ENCODE peak calls at places on chromosome 20, in six cellular contexts. A, B, Y, Q, H and K are unnamed samples.

GRCh38 chr20:61120595-61121515 is 131.2 kb upstream of the CDH4 start:
- DNase-seq in H (peak; percentile 35), A (peak; percentile 79), B (no peak), Q (peak; percentile 64), Y (peak; percentile 81), K (peak; percentile 30)

GRCh38 chr20:31817461-31817860 is 1.7 kb upstream of the MYLK2 start:
- DNase-seq in Y (no peak), H (no peak), Q (no peak), B (no peak), A (no peak), K (no peak)

GRCh38 chr20:33372993-33373441 is 28.3 kb downstream of the CDK5RAP1 start:
- DNase-seq in Q (no peak), Y (no peak), B (no peak), H (no peak), A (peak; percentile 7), K (no peak)

GRCh38 chr20:62308102-62308822 is 5.5 kb downstream of the ADRM1 start:
- DNase-seq in H (no peak), B (no peak), Q (no peak), Y (no peak), A (no peak), K (no peak)

GRCh38 chr20:43853174-43853803 is 61.4 kb upstream of the TOX2 start:
- DNase-seq in Q (no peak), B (no peak), Y (no peak), H (peak; percentile 42), A (peak; percentile 68), K (no peak)

GRCh38 chr20:43541214-43541613 is 17.6 kb upstream of the SGK2 start:
- DNase-seq in Y (no peak), A (peak; percentile 74), Q (no peak), B (no peak), H (peak; percentile 95), K (no peak)

GRCh38 chr20:18388860-18389259 is 78.0 kb downstream of the DZANK1 start:
- DNase-seq in Q (no peak), Y (no peak), A (peak; percentile 53), B (no peak), H (peak; percentile 45), K (no peak)

GRCh38 chr20:43178079-43178478 is 11.6 kb downstream of the PTPRT start:
- DNase-seq in H (no peak), Y (no peak), B (no peak), Q (no peak), A (no peak), K (no peak)

GRCh38 chr20:33299111-33299603 is 16.1 kb downstream of the BPIFB1 start:
- DNase-seq in H (peak; percentile 81), Y (peak; percentile 88), B (peak; percentile 87), Q (peak; percentile 86), A (peak; percentile 63), K (peak; percentile 60)

GRCh38 chr20:50138479-50139393 is 14.8 kb downstream of the PEDS1 start:
- DNase-seq in A (no peak), H (no peak), Y (no peak), Q (peak; percentile 41), B (no peak), K (no peak)

GRCh38 chr20:5531318-5532081 is 214.7 kb upstream of the PROKR2 start:
- DNase-seq in Q (no peak), Y (no peak), A (peak; percentile 84), B (no peak), H (peak; percentile 40), K (no peak)

GRCh38 chr20:63682384-63683139 is 13.9 kb upstream of the TNFRSF6B start:
- DNase-seq in B (no peak), H (peak; percentile 100), Y (no peak), A (peak; percentile 98), Q (no peak), K (no peak)

GRCh38 chr20:2619961-2620595 is 32.4 kb upstream of the NOP56 start:
- DNase-seq in Y (no peak), H (peak; percentile 48), B (no peak), A (peak; percentile 19), Q (no peak), K (no peak)

GRCh38 chr20:1932971-1933370 is 37.8 kb downstream of the SIRPA start:
- DNase-seq in H (no peak), B (peak; percentile 64), Q (no peak), A (no peak), Y (no peak), K (no peak)

GRCh38 chr20:63130654-63131577 is 85.0 kb downstream of the YTHDF1 start:
- DNase-seq in Q (no peak), B (no peak), A (no peak), H (no peak), Y (no peak), K (no peak)

GRCh38 chr20:43789593-43789992 is 62.8 kb upstream of the GTSF1L start:
- DNase-seq in B (no peak), H (no peak), A (no peak), Y (no peak), Q (no peak), K (no peak)

GRCh38 chr20:57205625-57206219 is 60.7 kb downstream of the BMP7 start:
- DNase-seq in Y (no peak), A (peak; percentile 97), B (no peak), H (peak; percentile 95), Q (no peak), K (no peak)

GRCh38 chr20:1809121-1809520 is 86.1 kb upstream of the SIRPA start:
- DNase-seq in H (peak; percentile 94), B (no peak), Y (no peak), Q (no peak), A (peak; percentile 92), K (no peak)

GRCh38 chr20:31968299-31969126 is 562 bp downstream of the XKR7 start:
- DNase-seq in A (peak; percentile 74), B (peak; percentile 81), Y (peak; percentile 96), Q (peak; percentile 97), H (peak; percentile 61), K (peak; percentile 74)

GRCh38 chr20:50248104-50248631 is 57.5 kb downstream of the CEBPB start:
- DNase-seq in A (peak; percentile 86), Y (no peak), B (no peak), Q (no peak), H (no peak), K (no peak)

GRCh38 chr20:57289401-57290177 is 23.1 kb upstream of the BMP7 start:
- DNase-seq in Q (no peak), B (no peak), Y (peak; percentile 44), A (no peak), H (no peak), K (no peak)

GRCh38 chr20:17569616-17570346 is at the start of gene DSTN:
- DNase-seq in A (peak; percentile 98), B (peak; percentile 94), H (peak; percentile 98), Y (peak; percentile 98), Q (peak; percentile 97), K (peak; percentile 91)

GRCh38 chr20:17938889-17939619 is 29.5 kb downstream of the SNX5 start:
- DNase-seq in B (peak; percentile 80), H (peak; percentile 64), Y (peak; percentile 92), A (peak; percentile 84), Q (peak; percentile 93), K (peak; percentile 75)

GRCh38 chr20:38119446-38119845 is 45.6 kb downstream of the TGM2 start:
- DNase-seq in Y (no peak), Q (no peak), B (no peak), A (peak; percentile 50), H (no peak), K (no peak)

GRCh38 chr20:33282991-33283555 is at the start of gene BPIFB1:
- DNase-seq in Y (no peak), A (no peak), H (peak; percentile 49), Q (no peak), B (no peak), K (no peak)

GRCh38 chr20:58482416-58482815 is 32.8 kb downstream of the APCDD1L start:
- DNase-seq in Q (no peak), H (no peak), Y (no peak), B (no peak), A (peak; percentile 19), K (no peak)

GRCh38 chr20:34495307-34495706 is 20.9 kb upstream of the DYNLRB1 start:
- DNase-seq in H (no peak), Q (no peak), A (no peak), Y (no peak), B (no peak), K (no peak)
- TF ChIP-seq EZH2phosphoT487 in H (no peak), Q (no peak), A (no peak), Y (no peak), B (no peak), K (no peak)

DNA sequence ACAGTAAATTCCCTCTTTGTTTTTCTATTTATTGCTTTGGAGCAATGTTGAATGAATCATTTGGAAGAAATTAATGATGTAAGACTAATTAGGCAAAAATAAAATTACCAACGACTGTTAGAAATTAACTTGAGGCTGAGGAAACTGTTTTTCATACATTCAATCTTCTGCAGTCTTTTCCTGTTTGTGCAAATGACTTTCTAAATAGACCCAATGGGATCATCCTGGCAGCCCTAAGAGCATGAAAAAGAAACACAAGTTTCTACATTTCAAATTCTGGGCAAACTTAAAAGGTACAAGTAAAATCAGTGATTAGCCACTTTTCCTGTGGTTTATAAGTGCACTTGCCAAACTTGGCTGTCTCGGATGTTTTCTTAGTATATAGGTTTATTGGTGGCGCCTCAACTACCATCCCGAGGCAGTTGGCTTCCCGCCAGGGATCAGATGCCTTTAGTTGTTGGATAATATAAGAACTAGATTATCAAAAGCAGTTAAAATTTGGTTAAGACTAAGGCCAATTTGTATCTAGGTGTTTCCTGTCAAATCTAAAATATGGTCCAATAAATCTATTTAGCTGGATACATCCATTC is 181.2 kb downstream of the ISM1 start:
- DNase-seq in Y (no peak), Q (no peak), H (peak; percentile 5), A (peak; percentile 4), B (no peak), K (no peak)
- TF ChIP-seq EZH2phosphoT487 in Y (no peak), Q (no peak), H (no peak), A (no peak), B (no peak), K (no peak)

GRCh38 chr20:48791014-48791413 is 36.8 kb downstream of the PREX1 start:
- DNase-seq in A (peak; percentile 24), B (peak; percentile 35), Y (no peak), Q (no peak), H (peak; percentile 53), K (peak; percentile 28)
- TF ChIP-seq EZH2phosphoT487 in A (no peak), B (no peak), Y (no peak), Q (no peak), H (no peak), K (no peak)

DNA sequence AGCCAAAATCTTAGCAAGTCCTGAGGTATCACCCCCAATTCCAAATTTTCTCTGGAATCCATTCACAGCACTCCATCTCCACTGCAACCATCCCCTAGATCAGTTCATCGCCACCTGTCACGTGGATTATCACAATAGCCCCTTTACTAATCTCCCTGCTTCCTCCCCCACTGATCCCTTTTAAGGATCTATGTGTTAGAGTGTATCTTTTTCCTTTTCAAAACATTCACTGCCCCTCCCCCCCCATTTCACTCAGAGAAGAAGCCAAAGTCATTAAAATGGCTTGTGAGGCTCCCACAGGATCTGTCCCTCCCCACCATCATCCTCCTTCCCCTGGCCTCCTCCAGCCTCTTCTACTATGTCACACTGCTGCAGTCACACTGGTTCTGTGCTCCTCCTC is 18.4 kb upstream of the SPAG4 start:
- DNase-seq in Y (no peak), Q (no peak), A (no peak), B (no peak), H (no peak), K (no peak)
- TF ChIP-seq EZH2phosphoT487 in Y (no peak), Q (no peak), A (no peak), B (no peak), H (no peak), K (no peak)

GRCh38 chr20:14937846-14938245 is 600.4 kb upstream of the FLRT3 start:
- DNase-seq in Y (no peak), B (no peak), A (no peak), H (peak; percentile 50), Q (no peak), K (no peak)
- TF ChIP-seq EZH2phosphoT487 in Y (no peak), B (no peak), A (no peak), H (no peak), Q (no peak), K (no peak)